ENCODE peak calls at places on chromosomes 4 and X, in nine cellular contexts. One of them, this sample, is unnamed.

GRCh38 chrX:43266487-43266886 is 389.6 kb upstream of the MAOA start:
- DNase-seq in A549: no peak
- DNase-seq in upper lobe of right lung: no peak
- DNase-seq in ovary: no peak
- DNase-seq in prostate gland: no peak
- DNase-seq in body of pancreas: no peak
- DNase-seq in lower lobe of right lung: no peak
- DNase-seq in heart left ventricle: no peak
- DNase-seq in right lobe of liver: no peak
- DNase-seq in this sample: no peak

GRCh38 chrX:140050906-140051305 is 85.6 kb upstream of the CXorf66 start:
- DNase-seq in A549: peak; percentile 15
- DNase-seq in upper lobe of right lung: no peak
- DNase-seq in ovary: no peak
- DNase-seq in prostate gland: no peak
- DNase-seq in body of pancreas: no peak
- DNase-seq in lower lobe of right lung: no peak
- DNase-seq in heart left ventricle: no peak
- DNase-seq in right lobe of liver: no peak
- DNase-seq in this sample: no peak

GRCh38 chr4:128766781-128767180 is 42.7 kb upstream of the JADE1 start:
- DNase-seq in A549: no peak
- DNase-seq in upper lobe of right lung: no peak
- DNase-seq in ovary: no peak
- DNase-seq in prostate gland: no peak
- DNase-seq in body of pancreas: no peak
- DNase-seq in lower lobe of right lung: no peak
- DNase-seq in heart left ventricle: no peak
- DNase-seq in right lobe of liver: no peak
- DNase-seq in this sample: no peak

GRCh38 chr4:138851626-138852443 is 163.7 kb upstream of the NOCT start:
- DNase-seq in A549: no peak
- DNase-seq in upper lobe of right lung: no peak
- DNase-seq in ovary: no peak
- DNase-seq in prostate gland: no peak
- DNase-seq in body of pancreas: no peak
- DNase-seq in lower lobe of right lung: no peak
- DNase-seq in heart left ventricle: no peak
- DNase-seq in right lobe of liver: no peak
- DNase-seq in this sample: no peak

GRCh38 chr4:78938474-78938867 is 767 bp downstream of the PAQR3 start:
- DNase-seq in A549: no peak
- DNase-seq in upper lobe of right lung: no peak
- DNase-seq in ovary: no peak
- DNase-seq in prostate gland: no peak
- DNase-seq in body of pancreas: no peak
- DNase-seq in lower lobe of right lung: no peak
- DNase-seq in heart left ventricle: no peak
- DNase-seq in right lobe of liver: no peak
- DNase-seq in this sample: no peak

GRCh38 chr4:71607780-71608673 is 175.9 kb downstream of the GC start:
- DNase-seq in A549: peak; percentile 87
- DNase-seq in upper lobe of right lung: no peak
- DNase-seq in ovary: no peak
- DNase-seq in prostate gland: no peak
- DNase-seq in body of pancreas: no peak
- DNase-seq in lower lobe of right lung: no peak
- DNase-seq in heart left ventricle: no peak
- DNase-seq in right lobe of liver: no peak
- DNase-seq in this sample: no peak

GRCh38 chr4:140711910-140712309 is 44.3 kb downstream of the TBC1D9 start:
- DNase-seq in A549: no peak
- DNase-seq in upper lobe of right lung: no peak
- DNase-seq in ovary: no peak
- DNase-seq in prostate gland: no peak
- DNase-seq in body of pancreas: no peak
- DNase-seq in lower lobe of right lung: no peak
- DNase-seq in heart left ventricle: no peak
- DNase-seq in right lobe of liver: no peak
- DNase-seq in this sample: no peak

GRCh38 chr4:143421609-143422008 is 84.9 kb downstream of the GAB1 start:
- DNase-seq in A549: no peak
- DNase-seq in upper lobe of right lung: no peak
- DNase-seq in ovary: no peak
- DNase-seq in prostate gland: no peak
- DNase-seq in body of pancreas: no peak
- DNase-seq in lower lobe of right lung: no peak
- DNase-seq in heart left ventricle: no peak
- DNase-seq in right lobe of liver: no peak
- DNase-seq in this sample: no peak

GRCh38 chr4:133484287-133484686 is 335.2 kb downstream of the PCDH10 start:
- DNase-seq in A549: no peak
- DNase-seq in upper lobe of right lung: no peak
- DNase-seq in ovary: no peak
- DNase-seq in prostate gland: no peak
- DNase-seq in body of pancreas: no peak
- DNase-seq in lower lobe of right lung: no peak
- DNase-seq in heart left ventricle: no peak
- DNase-seq in right lobe of liver: no peak
- DNase-seq in this sample: no peak

GRCh38 chr4:61443813-61444510 is 243.8 kb downstream of the ADGRL3 start:
- DNase-seq in A549: no peak
- DNase-seq in upper lobe of right lung: no peak
- DNase-seq in ovary: no peak
- DNase-seq in prostate gland: no peak
- DNase-seq in body of pancreas: no peak
- DNase-seq in lower lobe of right lung: no peak
- DNase-seq in heart left ventricle: no peak
- DNase-seq in right lobe of liver: no peak
- DNase-seq in this sample: no peak

GRCh38 chrX:47218920-47219815 is 687 bp downstream of the CDK16 start:
- DNase-seq in A549: peak; percentile 29
- DNase-seq in upper lobe of right lung: peak; percentile 79
- DNase-seq in ovary: peak; percentile 53
- DNase-seq in prostate gland: no peak
- DNase-seq in body of pancreas: peak; percentile 48
- DNase-seq in lower lobe of right lung: peak; percentile 61
- DNase-seq in heart left ventricle: peak; percentile 51
- DNase-seq in right lobe of liver: peak; percentile 61
- DNase-seq in this sample: peak; percentile 83

GRCh38 chrX:69073241-69073640 is 92.0 kb downstream of the PJA1 start:
- DNase-seq in A549: no peak
- DNase-seq in upper lobe of right lung: no peak
- DNase-seq in ovary: no peak
- DNase-seq in prostate gland: no peak
- DNase-seq in body of pancreas: no peak
- DNase-seq in lower lobe of right lung: no peak
- DNase-seq in heart left ventricle: no peak
- DNase-seq in right lobe of liver: no peak
- DNase-seq in this sample: no peak

GRCh38 chrX:150362599-150363481 is at the start of gene MAMLD1:
- DNase-seq in A549: peak; percentile 82
- DNase-seq in upper lobe of right lung: peak; percentile 82
- DNase-seq in ovary: peak; percentile 69
- DNase-seq in prostate gland: peak; percentile 57
- DNase-seq in body of pancreas: peak; percentile 76
- DNase-seq in lower lobe of right lung: peak; percentile 76
- DNase-seq in heart left ventricle: peak; percentile 76
- DNase-seq in right lobe of liver: peak; percentile 86
- DNase-seq in this sample: peak; percentile 71

GRCh38 chr4:74033721-74034120 is 4.8 kb downstream of the CXCL3 start:
- DNase-seq in A549: no peak
- DNase-seq in upper lobe of right lung: no peak
- DNase-seq in ovary: no peak
- DNase-seq in prostate gland: no peak
- DNase-seq in body of pancreas: no peak
- DNase-seq in lower lobe of right lung: no peak
- DNase-seq in heart left ventricle: no peak
- DNase-seq in right lobe of liver: no peak
- DNase-seq in this sample: no peak

GRCh38 chrX:149145845-149146285 is 359.2 kb downstream of the IDS start:
- DNase-seq in A549: no peak
- DNase-seq in upper lobe of right lung: no peak
- DNase-seq in ovary: no peak
- DNase-seq in prostate gland: no peak
- DNase-seq in body of pancreas: no peak
- DNase-seq in lower lobe of right lung: no peak
- DNase-seq in heart left ventricle: no peak
- DNase-seq in right lobe of liver: no peak
- DNase-seq in this sample: no peak

GRCh38 chr4:87354168-87355102 is 31.8 kb upstream of the HSD17B13 start:
- DNase-seq in A549: no peak
- DNase-seq in upper lobe of right lung: no peak
- DNase-seq in ovary: no peak
- DNase-seq in prostate gland: no peak
- DNase-seq in body of pancreas: peak; percentile 50
- DNase-seq in lower lobe of right lung: no peak
- DNase-seq in heart left ventricle: no peak
- DNase-seq in right lobe of liver: no peak
- DNase-seq in this sample: no peak

DNA sequence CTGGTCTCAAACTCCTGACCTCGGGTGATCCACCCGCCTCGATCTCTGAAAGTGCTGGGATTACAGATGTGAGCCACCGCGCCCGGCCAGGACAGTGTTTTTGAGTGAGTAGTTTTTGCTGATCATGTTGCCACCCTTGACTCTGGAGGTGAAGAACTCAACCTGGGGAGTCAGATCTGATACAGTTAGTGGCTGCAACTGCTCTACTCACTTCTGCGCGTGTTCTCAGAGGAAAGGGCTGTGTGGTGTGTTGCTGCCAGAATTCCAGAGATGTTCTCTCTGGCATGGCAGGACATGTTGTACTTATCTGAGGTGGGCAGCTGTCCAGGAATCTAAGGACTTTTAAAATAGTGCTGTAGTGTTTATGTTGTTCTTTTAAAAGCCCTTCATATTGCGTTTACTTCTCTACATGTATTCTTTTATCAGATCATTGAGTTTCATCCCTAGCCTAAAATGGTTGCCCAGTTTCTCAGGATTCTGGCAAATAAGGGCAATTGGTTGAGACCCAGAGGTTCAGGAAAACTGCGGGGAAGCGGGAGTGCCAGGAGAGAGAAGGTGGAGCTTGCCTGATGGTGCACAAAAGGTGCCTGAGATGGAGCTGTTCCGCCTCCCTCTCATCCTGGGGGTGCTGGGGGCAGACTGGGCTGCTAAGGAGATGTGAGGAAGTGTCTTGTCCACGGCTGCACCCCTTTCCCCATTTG is 97.7 kb downstream of the ARHGAP10 start:
- DNase-seq in A549: no peak
- DNase-seq in upper lobe of right lung: no peak
- DNase-seq in ovary: peak; percentile 77
- DNase-seq in prostate gland: peak; percentile 84
- DNase-seq in body of pancreas: peak; percentile 29
- DNase-seq in lower lobe of right lung: no peak
- DNase-seq in heart left ventricle: peak; percentile 64
- DNase-seq in right lobe of liver: no peak
- DNase-seq in this sample: no peak
- H3K4me1 ChIP-seq in A549: peaks cover 28% of the 10 kb centered on the region
- H3K4me1 ChIP-seq in upper lobe of right lung: peaks cover 53% of the 10 kb centered on the region
- H3K4me1 ChIP-seq in ovary: peaks cover 29% of the 10 kb centered on the region
- H3K4me1 ChIP-seq in prostate gland: peaks cover 14% of the 10 kb centered on the region
- H3K4me1 ChIP-seq in body of pancreas: peaks cover 61% of the 10 kb centered on the region
- H3K4me1 ChIP-seq in lower lobe of right lung: peaks cover 57% of the 10 kb centered on the region
- H3K4me1 ChIP-seq in heart left ventricle: peaks cover 60% of the 10 kb centered on the region
- H3K4me1 ChIP-seq in right lobe of liver: no peaks in the 10 kb centered on the region
- H3K4me1 ChIP-seq in this sample: no peaks in the 10 kb centered on the region

GRCh38 chr4:52837716-52838558 is 24.2 kb upstream of the RASL11B start:
- DNase-seq in A549: no peak
- DNase-seq in upper lobe of right lung: no peak
- DNase-seq in ovary: no peak
- DNase-seq in prostate gland: peak; percentile 54
- DNase-seq in body of pancreas: peak; percentile 31
- DNase-seq in lower lobe of right lung: no peak
- DNase-seq in heart left ventricle: peak; percentile 22
- DNase-seq in right lobe of liver: no peak
- DNase-seq in this sample: no peak
- H3K4me3 ChIP-seq in A549: no peak overlapping the region
- H3K4me3 ChIP-seq in upper lobe of right lung: no peak overlapping the region
- H3K4me3 ChIP-seq in ovary: no peak overlapping the region
- H3K4me3 ChIP-seq in prostate gland: no peak overlapping the region
- H3K4me3 ChIP-seq in body of pancreas: no peak overlapping the region
- H3K4me3 ChIP-seq in lower lobe of right lung: no peak overlapping the region
- H3K4me3 ChIP-seq in heart left ventricle: no peak overlapping the region
- H3K4me3 ChIP-seq in right lobe of liver: no peak overlapping the region
- H3K4me3 ChIP-seq in this sample: no peak overlapping the region

GRCh38 chr4:164718817-164719216 is 35.1 kb upstream of the SMIM31 start:
- DNase-seq in A549: no peak
- DNase-seq in upper lobe of right lung: no peak
- DNase-seq in ovary: no peak
- DNase-seq in prostate gland: no peak
- DNase-seq in body of pancreas: no peak
- DNase-seq in lower lobe of right lung: no peak
- DNase-seq in heart left ventricle: no peak
- DNase-seq in right lobe of liver: no peak
- DNase-seq in this sample: no peak

GRCh38 chr4:164716901-164717300 is 37.0 kb upstream of the SMIM31 start:
- DNase-seq in A549: peak; percentile 14
- DNase-seq in upper lobe of right lung: no peak
- DNase-seq in ovary: no peak
- DNase-seq in prostate gland: no peak
- DNase-seq in body of pancreas: no peak
- DNase-seq in lower lobe of right lung: no peak
- DNase-seq in heart left ventricle: no peak
- DNase-seq in right lobe of liver: no peak
- DNase-seq in this sample: no peak
- TF ChIP-seq CTCF in A549: no peak
- TF ChIP-seq CTCF in upper lobe of right lung: no peak
- TF ChIP-seq CTCF in ovary: no peak
- TF ChIP-seq CTCF in prostate gland: no peak
- TF ChIP-seq CTCF in body of pancreas: peak; percentile 10
- TF ChIP-seq CTCF in lower lobe of right lung: no peak
- TF ChIP-seq CTCF in heart left ventricle: no peak
- TF ChIP-seq CTCF in right lobe of liver: peak; percentile 13
- TF ChIP-seq CTCF in this sample: peak; percentile 10

DNA sequence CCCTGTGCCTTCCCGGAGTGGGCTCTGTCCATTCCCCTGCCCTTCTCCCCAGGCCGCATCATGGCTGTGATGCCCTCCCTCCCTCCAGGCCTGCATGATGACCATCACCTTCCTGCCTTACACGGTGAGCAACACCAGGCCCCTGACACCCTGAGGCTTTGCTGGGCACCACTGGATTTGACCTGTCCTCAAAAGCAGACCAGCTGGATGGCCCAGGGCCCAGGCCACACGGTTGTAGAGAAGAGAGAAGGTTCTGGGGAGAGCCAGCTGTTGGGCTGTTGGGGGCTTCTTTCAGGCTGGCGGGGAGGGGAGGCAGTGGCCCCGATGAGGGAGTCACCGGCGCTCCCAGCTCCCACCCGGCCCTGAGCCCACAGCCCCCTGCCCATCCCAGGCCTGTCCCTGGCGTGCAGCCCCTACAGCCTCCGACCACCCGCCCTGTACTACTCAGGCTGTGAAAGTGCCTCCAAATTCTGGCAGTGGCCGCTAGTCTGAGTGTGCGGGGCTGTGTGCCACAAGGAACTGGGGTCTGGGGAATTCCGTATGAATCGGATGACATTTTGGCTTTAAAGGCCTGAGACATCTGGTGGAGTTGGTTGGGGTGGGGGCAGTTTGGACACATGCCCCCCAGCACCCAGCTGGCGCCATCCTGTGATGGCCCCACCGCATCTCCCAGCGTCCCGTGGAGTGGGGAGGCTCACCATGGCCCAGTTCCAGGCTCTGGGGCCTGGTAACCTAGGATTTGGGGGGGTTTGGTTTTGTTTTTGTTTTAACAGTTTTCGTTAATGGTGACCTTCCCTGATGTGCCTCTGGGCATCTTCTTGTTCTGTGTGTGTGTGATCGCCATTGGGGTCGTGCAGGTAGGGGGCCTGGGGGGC is 19.6 kb downstream of the TMEM175 start:
- DNase-seq in A549: no peak
- DNase-seq in upper lobe of right lung: peak; percentile 57
- DNase-seq in ovary: no peak
- DNase-seq in prostate gland: no peak
- DNase-seq in body of pancreas: no peak
- DNase-seq in lower lobe of right lung: no peak
- DNase-seq in heart left ventricle: no peak
- DNase-seq in right lobe of liver: peak; percentile 35
- DNase-seq in this sample: no peak
- H3K4me1 ChIP-seq in A549: no peaks in the 10 kb centered on the region
- H3K4me1 ChIP-seq in upper lobe of right lung: no peaks in the 10 kb centered on the region
- H3K4me1 ChIP-seq in ovary: no peaks in the 10 kb centered on the region
- H3K4me1 ChIP-seq in prostate gland: no peaks in the 10 kb centered on the region
- H3K4me1 ChIP-seq in body of pancreas: peaks cover 14% of the 10 kb centered on the region
- H3K4me1 ChIP-seq in lower lobe of right lung: no peaks in the 10 kb centered on the region
- H3K4me1 ChIP-seq in heart left ventricle: no peaks in the 10 kb centered on the region
- H3K4me1 ChIP-seq in right lobe of liver: no peaks in the 10 kb centered on the region
- H3K4me1 ChIP-seq in this sample: no peaks in the 10 kb centered on the region

This sample was measured in mucosa of descending colon.